ENCODE peak calls at places on chromosomes 16 and 17, in four cellular contexts. D, Z, K and U are unnamed samples.

GRCh38 chr16:75546293-75546692 is 9.8 kb downstream of the TMEM231 start:
- DNase-seq in D (no peak), Z (no peak), K (no peak), U (no peak)

GRCh38 chr17:13864551-13864950 is 204.8 kb upstream of the COX10 start:
- DNase-seq in K (no peak), Z (no peak), D (no peak), U (peak)

GRCh38 chr17:30422171-30422570 is 43.4 kb downstream of the CPD start:
- DNase-seq in K (no peak), D (no peak), Z (no peak), U (no peak)

GRCh38 chr16:84606081-84606875 is 11.6 kb downstream of the COTL1 start:
- DNase-seq in D (no peak), Z (no peak), K (no peak), U (no peak)

GRCh38 chr16:72066747-72067146 is 3.7 kb downstream of the HPR start:
- DNase-seq in K (no peak), Z (peak), D (no peak), U (peak)

GRCh38 chr16:28494141-28494851 is at the start of gene APOBR:
- DNase-seq in Z (peak), D (no peak), K (peak), U (peak)

GRCh38 chr17:42992872-42993271 is 5.3 kb upstream of the RPL27 start:
- DNase-seq in Z (no peak), K (no peak), D (no peak), U (no peak)

GRCh38 chr16:28140788-28141618 is 70.8 kb downstream of the XPO6 start:
- DNase-seq in D (no peak), Z (peak), K (no peak), U (no peak)

GRCh38 chr17:8781784-8782575 is 17.2 kb downstream of the MFSD6L start:
- DNase-seq in D (no peak), Z (no peak), K (no peak), U (no peak)

GRCh38 chr16:1310832-1311200 is 1.4 kb downstream of the UBE2I start:
- DNase-seq in Z (peak), K (peak), D (no peak), U (no peak)

GRCh38 chr17:58487589-58488427 is at the start of gene HSF5:
- DNase-seq in K (peak), Z (no peak), D (no peak), U (no peak)

GRCh38 chr16:27781981-27782880 is 232.3 kb downstream of the KATNIP start:
- DNase-seq in Z (no peak), D (no peak), K (no peak), U (no peak)